ENCODE peak calls at places on chromosomes 1 and 21, in five cellular contexts. D is NT2/D1, T is A549, P is psoas muscle, O is transverse colon. Y is an unnamed sample. For H3K9me3, the result is how much of the 10 kb centered on the place peaks cover.

GRCh38 chr1:45827256-45827655 is 23.8 kb downstream of the MAST2 start:
- DNase-seq in O (no peak), P (no peak), D (no peak), T (no peak), Y (no peak)

GRCh38 chr1:68796888-68797287 is 300.0 kb upstream of the DEPDC1 start:
- DNase-seq in T (no peak), D (no peak), O (no peak), P (no peak), Y (no peak)

GRCh38 chr1:28087614-28088167 is 719 bp downstream of the EYA3 start:
- DNase-seq in D (peak), T (no peak), O (no peak), P (no peak), Y (no peak)

GRCh38 chr1:9626201-9626608 is 25.3 kb upstream of the PIK3CD start:
- DNase-seq in T (no peak), O (no peak), D (no peak), P (no peak), Y (no peak)

GRCh38 chr1:113940365-113941244 is 11.5 kb downstream of the HIPK1 start:
- DNase-seq in T (no peak), D (no peak), P (no peak), O (peak), Y (no peak)

GRCh38 chr1:153648000-153648643 is 10.4 kb upstream of the SNAPIN start:
- DNase-seq in O (no peak), P (no peak), T (no peak), D (no peak), Y (no peak)

GRCh38 chr1:7862211-7863060 is 9.6 kb upstream of the UTS2 start:
- DNase-seq in P (no peak), O (no peak), D (no peak), T (no peak), Y (no peak)

GRCh38 chr1:107683198-107683657 is 281.8 kb downstream of the VAV3 start:
- DNase-seq in T (peak), O (peak), D (no peak), P (no peak), Y (no peak)

GRCh38 chr1:9615316-9616063 is 26.8 kb downstream of the TMEM201 start:
- DNase-seq in P (no peak), D (peak), T (peak), O (peak), Y (no peak)

GRCh38 chr1:109912873-109913272 is 2.2 kb downstream of the CSF1 start:
- DNase-seq in O (no peak), D (no peak), T (no peak), P (no peak), Y (no peak)

GRCh38 chr1:40562185-40562584 is 30.7 kb downstream of the ZNF684 start:
- DNase-seq in D (no peak), T (no peak), P (no peak), O (no peak), Y (no peak)

GRCh38 chr1:212291505-212292134 is 6.4 kb downstream of the PPP2R5A start:
- DNase-seq in T (peak), P (no peak), O (no peak), D (peak), Y (no peak)

GRCh38 chr1:3687509-3687908 is 35.2 kb downstream of the TP73 start:
- DNase-seq in T (no peak), O (no peak), P (no peak), D (no peak), Y (no peak)

GRCh38 chr1:245684111-245684510 is 529.3 kb downstream of the KIF26B start:
- DNase-seq in T (no peak), D (no peak), O (no peak), P (no peak), Y (no peak)

GRCh38 chr1:170537798-170538503 is 6.0 kb downstream of the GORAB start:
- DNase-seq in D (no peak), P (no peak), O (no peak), T (no peak), Y (no peak)

GRCh38 chr1:65827346-65827745 is 34.7 kb downstream of the PDE4B start:
- DNase-seq in P (no peak), T (no peak), D (no peak), O (no peak), Y (no peak)

GRCh38 chr1:239044829-239045228 is 341.5 kb upstream of the CHRM3 start:
- DNase-seq in O (no peak), D (no peak), P (no peak), T (no peak), Y (no peak)

GRCh38 chr1:221392453-221392852 is 349.4 kb downstream of the DUSP10 start:
- DNase-seq in D (no peak), O (peak), T (no peak), P (peak), Y (no peak)

GRCh38 chr1:199580280-199580679 is 447.2 kb upstream of the NR5A2 start:
- DNase-seq in D (no peak), T (no peak), O (peak), P (no peak), Y (no peak)

GRCh38 chr1:53344921-53345838 is 17.3 kb upstream of the LRP8 start:
- DNase-seq in T (no peak), D (no peak), O (no peak), P (no peak), Y (no peak)

GRCh38 chr1:150808851-150809250 is 791 bp upstream of the CTSK start:
- DNase-seq in O (no peak), D (no peak), T (no peak), P (no peak), Y (no peak)

GRCh38 chr1:177902151-177902765 is 67.6 kb downstream of the SEC16B start:
- DNase-seq in P (no peak), O (no peak), T (no peak), D (no peak), Y (no peak)

GRCh38 chr1:108817016-108817415 is 39.9 kb downstream of the AKNAD1 start:
- DNase-seq in D (no peak), T (no peak), P (no peak), O (peak), Y (no peak)

GRCh38 chr1:4468804-4469514 is 185.4 kb upstream of the AJAP1 start:
- DNase-seq in D (no peak), T (no peak), O (no peak), P (no peak), Y (no peak)

GRCh38 chr1:59013276-59013927 is 229.6 kb upstream of the JUN start:
- DNase-seq in T (no peak), P (peak), O (peak), D (peak), Y (no peak)

DNA sequence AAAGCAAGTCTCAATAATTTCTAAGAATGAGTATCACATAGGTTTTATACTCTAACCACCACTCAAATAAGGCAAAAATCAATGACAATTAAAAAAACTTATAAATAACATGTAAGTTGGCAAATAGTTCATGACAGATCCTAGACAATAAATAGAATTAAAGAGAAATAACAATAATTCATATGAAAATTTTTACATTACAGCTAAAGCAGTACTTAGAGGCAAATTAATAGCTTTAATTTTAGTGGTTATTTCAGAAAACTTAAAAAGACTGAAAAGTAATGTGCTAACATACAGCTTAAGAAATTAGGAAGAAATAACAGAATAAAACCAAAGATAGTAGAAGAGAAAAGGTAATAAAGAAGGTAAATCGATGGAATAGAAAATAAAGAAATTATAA is 179.9 kb upstream of the SPAG17 start:
- DNase-seq in T (no peak), O (no peak), P (no peak), D (no peak), Y (no peak)
- H3K9me3 ChIP-seq in T (under half), O (under half), P (under half), D (under half), Y (under half)

GRCh38 chr1:159421821-159422220 is 10.2 kb upstream of the OR10J4 start:
- DNase-seq in T (no peak), P (no peak), O (no peak), D (peak), Y (no peak)
- H3K9me3 ChIP-seq in T (under half), P (under half), O (under half), D (under half), Y (under half)

GRCh38 chr21:38325761-38326420 is 69.1 kb downstream of the KCNJ15 start:
- DNase-seq in T (no peak), O (no peak), D (no peak), P (no peak), Y (no peak)
- H3K9me3 ChIP-seq in T (under half), O (under half), D (under half), P (under half), Y (under half)

GRCh38 chr1:49307452-49307851 is 530.8 kb upstream of the BEND5 start:
- DNase-seq in T (no peak), D (no peak), O (no peak), P (no peak), Y (no peak)
- H3K9me3 ChIP-seq in T (under half), D (under half), O (under half), P (under half), Y (under half)

Y was measured in T-helper 17 cell.